ENCODE peak calls at places on chromosomes 5 and 9, in five cellular contexts. One of them, this sample, is unnamed. For H3K4me1, the result is how much of the 10 kb centered on the place peaks cover.

GRCh38 chr9:125794708-125795107 is 47.5 kb downstream of the PBX3 start:
- DNase-seq in A673: no peak
- DNase-seq in GM12878: no peak
- DNase-seq in cardiac muscle cell: no peak
- DNase-seq in left ventricle myocardium inferior: no peak
- DNase-seq in this sample: no peak

GRCh38 chr5:178360231-178360925 is 127.8 kb upstream of the PHYKPL start:
- DNase-seq in A673: no peak
- DNase-seq in GM12878: no peak
- DNase-seq in cardiac muscle cell: no peak
- DNase-seq in left ventricle myocardium inferior: no peak
- DNase-seq in this sample: no peak

GRCh38 chr5:149237662-149238061 is 34.0 kb upstream of the AFAP1L1 start:
- DNase-seq in A673: no peak
- DNase-seq in GM12878: no peak
- DNase-seq in cardiac muscle cell: no peak
- DNase-seq in left ventricle myocardium inferior: no peak
- DNase-seq in this sample: no peak

GRCh38 chr5:161660806-161661205 is 24.7 kb upstream of the GABRA6 start:
- DNase-seq in A673: no peak
- DNase-seq in GM12878: no peak
- DNase-seq in cardiac muscle cell: no peak
- DNase-seq in left ventricle myocardium inferior: no peak
- DNase-seq in this sample: peak

GRCh38 chr9:137318976-137319375 is 16.9 kb upstream of the NRARP start:
- DNase-seq in A673: no peak
- DNase-seq in GM12878: no peak
- DNase-seq in cardiac muscle cell: no peak
- DNase-seq in left ventricle myocardium inferior: peak
- DNase-seq in this sample: no peak

GRCh38 chr5:122701640-122702523 is 73.0 kb upstream of the SNX2 start:
- DNase-seq in A673: no peak
- DNase-seq in GM12878: peak
- DNase-seq in cardiac muscle cell: no peak
- DNase-seq in left ventricle myocardium inferior: no peak
- DNase-seq in this sample: no peak

GRCh38 chr5:36198281-36198680 is 43.4 kb downstream of the NADK2 start:
- DNase-seq in A673: no peak
- DNase-seq in GM12878: no peak
- DNase-seq in cardiac muscle cell: peak
- DNase-seq in left ventricle myocardium inferior: no peak
- DNase-seq in this sample: no peak

GRCh38 chr5:66134407-66134843 is 9.7 kb upstream of the SREK1 start:
- DNase-seq in A673: no peak
- DNase-seq in GM12878: no peak
- DNase-seq in cardiac muscle cell: peak
- DNase-seq in left ventricle myocardium inferior: no peak
- DNase-seq in this sample: no peak

GRCh38 chr5:60487885-60488425 is 212.0 kb downstream of the DEPDC1B start:
- DNase-seq in A673: no peak
- DNase-seq in GM12878: no peak
- DNase-seq in cardiac muscle cell: no peak
- DNase-seq in left ventricle myocardium inferior: no peak
- DNase-seq in this sample: no peak

GRCh38 chr9:68997676-68998075 is 16.2 kb downstream of the PRKACG start:
- DNase-seq in A673: no peak
- DNase-seq in GM12878: no peak
- DNase-seq in cardiac muscle cell: no peak
- DNase-seq in left ventricle myocardium inferior: no peak
- DNase-seq in this sample: no peak

GRCh38 chr9:68998812-68999211 is 15.1 kb downstream of the PRKACG start:
- DNase-seq in A673: no peak
- DNase-seq in GM12878: no peak
- DNase-seq in cardiac muscle cell: no peak
- DNase-seq in left ventricle myocardium inferior: no peak
- DNase-seq in this sample: no peak

GRCh38 chr9:68999393-69000105 is 14.4 kb downstream of the PRKACG start:
- DNase-seq in A673: peak
- DNase-seq in GM12878: peak
- DNase-seq in cardiac muscle cell: peak
- DNase-seq in left ventricle myocardium inferior: peak
- DNase-seq in this sample: no peak

GRCh38 chr9:68996457-68996856 is 17.5 kb downstream of the PRKACG start:
- DNase-seq in A673: no peak
- DNase-seq in GM12878: no peak
- DNase-seq in cardiac muscle cell: no peak
- DNase-seq in left ventricle myocardium inferior: no peak
- DNase-seq in this sample: no peak

GRCh38 chr9:68998344-68998743 is 15.6 kb downstream of the PRKACG start:
- DNase-seq in A673: no peak
- DNase-seq in GM12878: no peak
- DNase-seq in cardiac muscle cell: no peak
- DNase-seq in left ventricle myocardium inferior: no peak
- DNase-seq in this sample: no peak
- H3K27ac ChIP-seq in A673: no peak
- H3K27ac ChIP-seq in GM12878: no peak
- H3K27ac ChIP-seq in cardiac muscle cell: peak
- H3K27ac ChIP-seq in left ventricle myocardium inferior: peak
- H3K27ac ChIP-seq in this sample: no peak

DNA sequence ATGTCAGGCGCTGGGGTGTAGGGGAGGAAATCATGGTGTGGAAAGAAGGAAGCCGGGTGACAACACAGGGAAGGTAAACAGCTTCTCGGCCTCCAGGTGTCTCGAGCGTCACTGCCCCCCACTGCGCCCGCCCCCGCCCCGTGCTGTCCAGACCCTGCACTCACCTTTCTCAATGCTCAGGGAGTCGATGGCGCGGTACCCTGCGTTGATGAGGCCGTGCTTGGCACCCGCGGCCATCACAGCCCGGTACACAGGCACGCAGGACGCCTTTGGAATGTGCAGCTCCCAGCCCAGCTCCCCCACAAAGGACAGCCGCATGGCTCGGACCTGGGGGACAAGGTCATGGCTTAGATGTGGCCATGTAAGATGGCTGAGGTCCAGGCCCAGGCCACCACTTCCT is 35.2 kb downstream of the DBH start:
- DNase-seq in A673: no peak
- DNase-seq in GM12878: no peak
- DNase-seq in cardiac muscle cell: no peak
- DNase-seq in left ventricle myocardium inferior: no peak
- DNase-seq in this sample: no peak
- H3K4me1 ChIP-seq in A673: under half
- H3K4me1 ChIP-seq in GM12878: under half
- H3K4me1 ChIP-seq in cardiac muscle cell: under half
- H3K4me1 ChIP-seq in left ventricle myocardium inferior: under half
- H3K4me1 ChIP-seq in this sample: under half

DNA sequence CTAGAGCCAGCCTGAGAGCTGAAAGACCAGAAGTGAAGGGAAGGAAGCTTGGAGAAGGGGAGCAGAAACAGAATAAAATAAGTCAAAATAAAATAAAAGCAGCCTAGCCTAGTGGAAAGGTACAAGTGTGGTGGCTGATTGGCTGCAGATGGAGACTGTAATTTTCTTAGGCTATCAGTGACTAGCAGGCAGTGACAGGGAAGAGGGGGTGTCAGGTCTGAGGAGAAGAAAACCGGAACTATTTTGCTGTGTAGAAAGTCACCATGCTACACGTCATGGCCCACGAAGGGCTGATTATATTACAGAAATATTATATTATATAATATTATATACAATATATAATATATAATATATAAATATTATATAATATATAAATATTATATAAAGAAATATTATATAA is 98.1 kb upstream of the TAF11L2 start:
- DNase-seq in A673: no peak
- DNase-seq in GM12878: no peak
- DNase-seq in cardiac muscle cell: no peak
- DNase-seq in left ventricle myocardium inferior: no peak
- DNase-seq in this sample: no peak
- TF ChIP-seq CTCF in A673: no peak
- TF ChIP-seq CTCF in GM12878: no peak
- TF ChIP-seq CTCF in cardiac muscle cell: no peak
- TF ChIP-seq CTCF in left ventricle myocardium inferior: no peak
- TF ChIP-seq CTCF in this sample: no peak

GRCh38 chr5:137075163-137075970 is 423.8 kb downstream of the SPOCK1 start:
- DNase-seq in A673: peak
- DNase-seq in GM12878: no peak
- DNase-seq in cardiac muscle cell: peak
- DNase-seq in left ventricle myocardium inferior: peak
- DNase-seq in this sample: peak

GRCh38 chr5:137072376-137073174 is 426.6 kb downstream of the SPOCK1 start:
- DNase-seq in A673: peak
- DNase-seq in GM12878: no peak
- DNase-seq in cardiac muscle cell: peak
- DNase-seq in left ventricle myocardium inferior: no peak
- DNase-seq in this sample: no peak

GRCh38 chr5:137071941-137072340 is 427.2 kb downstream of the SPOCK1 start:
- DNase-seq in A673: no peak
- DNase-seq in GM12878: no peak
- DNase-seq in cardiac muscle cell: peak
- DNase-seq in left ventricle myocardium inferior: no peak
- DNase-seq in this sample: no peak

GRCh38 chr5:137071526-137071925 is 427.6 kb downstream of the SPOCK1 start:
- DNase-seq in A673: no peak
- DNase-seq in GM12878: no peak
- DNase-seq in cardiac muscle cell: no peak
- DNase-seq in left ventricle myocardium inferior: no peak
- DNase-seq in this sample: no peak

DNA sequence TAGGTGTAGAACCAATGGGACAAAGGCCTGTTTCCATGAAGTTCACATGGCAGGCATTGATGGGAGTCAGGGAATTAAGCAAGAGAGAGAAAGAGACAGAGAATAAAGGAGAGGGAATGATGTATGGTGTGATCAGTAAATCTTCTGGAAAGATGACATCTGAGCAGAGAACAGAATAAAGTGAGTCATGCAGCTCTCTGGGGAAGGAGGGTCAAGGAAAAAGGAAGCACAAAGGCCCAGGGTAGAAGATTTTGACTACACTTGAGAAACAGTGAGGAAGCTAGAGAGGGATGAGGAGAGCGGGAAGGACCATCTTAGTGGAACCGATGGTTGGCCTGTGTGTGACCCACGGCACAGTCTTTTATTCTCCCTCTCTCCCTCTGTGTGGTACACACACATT is 425.9 kb downstream of the SPOCK1 start:
- DNase-seq in A673: peak
- DNase-seq in GM12878: no peak
- DNase-seq in cardiac muscle cell: peak
- DNase-seq in left ventricle myocardium inferior: no peak
- DNase-seq in this sample: no peak
- H3K27ac ChIP-seq in A673: no peak
- H3K27ac ChIP-seq in GM12878: no peak
- H3K27ac ChIP-seq in cardiac muscle cell: no peak
- H3K27ac ChIP-seq in left ventricle myocardium inferior: peak
- H3K27ac ChIP-seq in this sample: peak

GRCh38 chr9:96080364-96080763 is 204.9 kb downstream of the ERCC6L2 start:
- DNase-seq in A673: no peak
- DNase-seq in GM12878: no peak
- DNase-seq in cardiac muscle cell: peak
- DNase-seq in left ventricle myocardium inferior: no peak
- DNase-seq in this sample: no peak

GRCh38 chr9:96085536-96086143 is 210.1 kb downstream of the ERCC6L2 start:
- DNase-seq in A673: no peak
- DNase-seq in GM12878: no peak
- DNase-seq in cardiac muscle cell: no peak
- DNase-seq in left ventricle myocardium inferior: no peak
- DNase-seq in this sample: no peak

GRCh38 chr9:96079816-96080215 is 204.3 kb downstream of the ERCC6L2 start:
- DNase-seq in A673: no peak
- DNase-seq in GM12878: no peak
- DNase-seq in cardiac muscle cell: no peak
- DNase-seq in left ventricle myocardium inferior: no peak
- DNase-seq in this sample: no peak

GRCh38 chr9:96084289-96084688 is 208.8 kb downstream of the ERCC6L2 start:
- DNase-seq in A673: no peak
- DNase-seq in GM12878: no peak
- DNase-seq in cardiac muscle cell: no peak
- DNase-seq in left ventricle myocardium inferior: no peak
- DNase-seq in this sample: no peak

GRCh38 chr9:96082516-96083232 is 207.2 kb downstream of the ERCC6L2 start:
- DNase-seq in A673: no peak
- DNase-seq in GM12878: no peak
- DNase-seq in cardiac muscle cell: no peak
- DNase-seq in left ventricle myocardium inferior: no peak
- DNase-seq in this sample: no peak
- H3K4me1 ChIP-seq in A673: under half
- H3K4me1 ChIP-seq in GM12878: under half
- H3K4me1 ChIP-seq in cardiac muscle cell: under half
- H3K4me1 ChIP-seq in left ventricle myocardium inferior: under half
- H3K4me1 ChIP-seq in this sample: under half